ENCODE peak calls at places on chromosome 1, in five cellular contexts. N, F, Z, B and E are unnamed samples.

GRCh38 chr1:19436716-19437476 is 48.4 kb downstream of the CAPZB start:
- DNase-seq in Z (peak; percentile 67), F (no peak), B (no peak), N (no peak), E (no peak)

GRCh38 chr1:204075116-204075636 is 2.3 kb downstream of the SOX13 start:
- DNase-seq in N (no peak), B (no peak), F (no peak), Z (peak; percentile 12), E (no peak)

GRCh38 chr1:55326496-55326895 is 111.3 kb upstream of the USP24 start:
- DNase-seq in B (no peak), N (no peak), F (no peak), Z (no peak), E (no peak)

GRCh38 chr1:237098517-237098916 is 56.5 kb downstream of the RYR2 start:
- DNase-seq in N (no peak), F (no peak), B (peak; percentile 28), Z (peak; percentile 2), E (no peak)

GRCh38 chr1:169289016-169289415 is 78.6 kb downstream of the NME7 start:
- DNase-seq in B (no peak), Z (no peak), F (no peak), N (no peak), E (no peak)

GRCh38 chr1:213507472-213508223 is 456.6 kb downstream of the RPS6KC1 start:
- DNase-seq in B (no peak), N (no peak), Z (no peak), F (no peak), E (no peak)

GRCh38 chr1:71641013-71641412 is 560.2 kb upstream of the ZRANB2 start:
- DNase-seq in F (no peak), N (no peak), B (no peak), Z (no peak), E (no peak)

GRCh38 chr1:206924549-206925115 is 2.9 kb upstream of the FCMR start:
- DNase-seq in N (no peak), B (no peak), Z (no peak), F (no peak), E (no peak)

GRCh38 chr1:200279810-200280411 is 129.9 kb downstream of the ZNF281 start:
- DNase-seq in F (peak; percentile 34), N (no peak), B (peak; percentile 58), Z (peak; percentile 75), E (no peak)

GRCh38 chr1:15755643-15756040 is 3.0 kb upstream of the FBLIM1 start:
- DNase-seq in F (no peak), N (no peak), B (no peak), Z (no peak), E (no peak)

GRCh38 chr1:36134805-36135339 is 9.8 kb upstream of the COL8A2 start:
- DNase-seq in B (peak; percentile 41), F (no peak), Z (peak; percentile 66), N (no peak), E (no peak)

GRCh38 chr1:41682845-41683630 is 198.6 kb upstream of the EDN2 start:
- DNase-seq in B (no peak), Z (no peak), F (no peak), N (no peak), E (no peak)